ENCODE peak calls at places on chromosomes 7 and 10, in five cellular contexts. One of them, this sample, is unnamed.

GRCh38 chr10:77550378-77550777 is 87.2 kb downstream of the KCNMA1 start:
- DNase-seq in mesenchymal stem cell: no peak
- DNase-seq in BJ: no peak
- DNase-seq in AML-193: no peak
- DNase-seq in RPMI7951: no peak
- DNase-seq in this sample: no peak

GRCh38 chr7:44634187-44634838 is 27.9 kb downstream of the OGDH start:
- DNase-seq in mesenchymal stem cell: no peak
- DNase-seq in RPMI7951: no peak
- DNase-seq in AML-193: no peak
- DNase-seq in BJ: no peak
- DNase-seq in this sample: no peak

GRCh38 chr10:111648046-111648445 is 535.5 kb downstream of the GPAM start:
- DNase-seq in AML-193: no peak
- DNase-seq in mesenchymal stem cell: no peak
- DNase-seq in RPMI7951: peak
- DNase-seq in BJ: peak
- DNase-seq in this sample: no peak

GRCh38 chr10:115141254-115141653 is 48.1 kb downstream of the ATRNL1 start:
- DNase-seq in BJ: no peak
- DNase-seq in RPMI7951: no peak
- DNase-seq in mesenchymal stem cell: peak
- DNase-seq in AML-193: peak
- DNase-seq in this sample: peak

GRCh38 chr7:158164101-158165095 is 423.2 kb downstream of the PTPRN2 start:
- DNase-seq in AML-193: no peak
- DNase-seq in BJ: no peak
- DNase-seq in mesenchymal stem cell: no peak
- DNase-seq in RPMI7951: no peak
- DNase-seq in this sample: no peak

GRCh38 chr10:88482220-88482619 is 100.9 kb downstream of the RNLS start:
- DNase-seq in RPMI7951: no peak
- DNase-seq in BJ: no peak
- DNase-seq in mesenchymal stem cell: no peak
- DNase-seq in AML-193: no peak
- DNase-seq in this sample: no peak

GRCh38 chr10:14736600-14737081 is 38.1 kb downstream of the FAM107B start:
- DNase-seq in mesenchymal stem cell: peak
- DNase-seq in AML-193: no peak
- DNase-seq in BJ: peak
- DNase-seq in RPMI7951: peak
- DNase-seq in this sample: peak

GRCh38 chr10:77441541-77442175 is 195.9 kb downstream of the KCNMA1 start:
- DNase-seq in RPMI7951: no peak
- DNase-seq in mesenchymal stem cell: no peak
- DNase-seq in BJ: no peak
- DNase-seq in AML-193: no peak
- DNase-seq in this sample: no peak

GRCh38 chr7:121041516-121042148 is 53.1 kb downstream of the CPED1 start:
- DNase-seq in RPMI7951: peak
- DNase-seq in mesenchymal stem cell: no peak
- DNase-seq in AML-193: no peak
- DNase-seq in BJ: peak
- DNase-seq in this sample: no peak

GRCh38 chr10:126459878-126460481 is 71.7 kb upstream of the ADAM12 start:
- DNase-seq in AML-193: no peak
- DNase-seq in RPMI7951: peak
- DNase-seq in mesenchymal stem cell: peak
- DNase-seq in BJ: peak
- DNase-seq in this sample: peak

GRCh38 chr7:30463400-30464145 is 15.0 kb downstream of the NOD1 start:
- DNase-seq in RPMI7951: no peak
- DNase-seq in BJ: no peak
- DNase-seq in AML-193: no peak
- DNase-seq in mesenchymal stem cell: no peak
- DNase-seq in this sample: no peak

GRCh38 chr7:32066441-32066840 is 3.8 kb downstream of the PDE1C start:
- DNase-seq in BJ: no peak
- DNase-seq in AML-193: no peak
- DNase-seq in RPMI7951: no peak
- DNase-seq in mesenchymal stem cell: no peak
- DNase-seq in this sample: no peak

GRCh38 chr10:125016611-125017202 is 74.8 kb downstream of the ZRANB1 start:
- DNase-seq in mesenchymal stem cell: no peak
- DNase-seq in AML-193: no peak
- DNase-seq in RPMI7951: no peak
- DNase-seq in BJ: no peak
- DNase-seq in this sample: no peak

GRCh38 chr7:83547526-83547925 is 101.4 kb downstream of the SEMA3E start:
- DNase-seq in AML-193: no peak
- DNase-seq in mesenchymal stem cell: peak
- DNase-seq in RPMI7951: no peak
- DNase-seq in BJ: no peak
- DNase-seq in this sample: peak

GRCh38 chr7:73700581-73701134 is 17.3 kb downstream of the BUD23 start:
- DNase-seq in mesenchymal stem cell: no peak
- DNase-seq in RPMI7951: no peak
- DNase-seq in BJ: no peak
- DNase-seq in AML-193: no peak
- DNase-seq in this sample: no peak

This sample was measured in foreskin melanocyte.